ENCODE peak calls at places on chromosomes 5 and 9, in seven cellular contexts. A is upper lobe of left lung; I is hepatocyte; H is effector memory CD4-positive, alpha-beta T cell; Z is naive thymus-derived CD4-positive, alpha-beta T cell; V is NT2/D1; D is neuronal stem cell. W is an unnamed sample. For H3K9me3, the result is how much of the 10 kb centered on the place peaks cover.

GRCh38 chr9:98240475-98240874 is 15.0 kb downstream of the TBC1D2 start:
- DNase-seq in A (no peak), I (no peak), H (no peak), Z (no peak), V (no peak), D (no peak), W (no peak)

GRCh38 chr9:90870646-90871326 is 69.2 kb downstream of the SYK start:
- DNase-seq in A (no peak), I (peak), H (peak), Z (no peak), V (peak), D (peak), W (peak)

GRCh38 chr9:101354143-101354764 is 30.6 kb downstream of the BAAT start:
- DNase-seq in A (no peak), I (peak), H (no peak), Z (no peak), V (no peak), D (no peak), W (no peak)

GRCh38 chr5:22928821-22929482 is 75.8 kb upstream of the CDH12 start:
- DNase-seq in A (no peak), I (no peak), H (no peak), Z (no peak), V (no peak), D (peak), W (peak)

GRCh38 chr9:22160235-22160634 is 151.1 kb upstream of the CDKN2B start:
- DNase-seq in A (no peak), I (no peak), H (no peak), Z (no peak), V (no peak), D (no peak), W (no peak)

GRCh38 chr9:124291801-124292396 is 34.1 kb downstream of the NEK6 start:
- DNase-seq in A (no peak), I (no peak), H (no peak), Z (no peak), V (no peak), D (no peak), W (peak)

GRCh38 chr9:115507148-115507547 is 389.2 kb upstream of the TNC start:
- DNase-seq in A (no peak), I (no peak), H (no peak), Z (no peak), V (no peak), D (no peak), W (no peak)

GRCh38 chr9:37784640-37785483 is at the start of gene EXOSC3:
- DNase-seq in A (peak), I (peak), H (peak), Z (peak), V (peak), D (peak), W (peak)

GRCh38 chr9:23746317-23746716 is 79.7 kb downstream of the ELAVL2 start:
- DNase-seq in A (no peak), I (no peak), H (no peak), Z (no peak), V (no peak), D (no peak), W (no peak)

GRCh38 chr9:88059469-88059868 is 78.8 kb downstream of the SPATA31C2 start:
- DNase-seq in A (no peak), I (no peak), H (no peak), Z (no peak), V (no peak), D (no peak), W (no peak)

GRCh38 chr9:109574061-109574882 is 76.2 kb upstream of the PTPN3 start:
- DNase-seq in A (no peak), I (peak), H (no peak), Z (no peak), V (peak), D (peak), W (peak)

GRCh38 chr5:71923755-71924154 is 183.5 kb upstream of the MAP1B start:
- DNase-seq in A (no peak), I (no peak), H (no peak), Z (no peak), V (no peak), D (no peak), W (no peak)

GRCh38 chr5:73278693-73279092 is 105.7 kb downstream of the TMEM174 start:
- DNase-seq in A (no peak), I (no peak), H (no peak), Z (no peak), V (no peak), D (no peak), W (no peak)

GRCh38 chr5:69268899-69269298 is 34.2 kb downstream of the CDK7 start:
- DNase-seq in A (no peak), I (no peak), H (no peak), Z (no peak), V (no peak), D (no peak), W (no peak)

GRCh38 chr5:138726848-138727247 is 26.4 kb upstream of the CTNNA1 start:
- DNase-seq in A (no peak), I (no peak), H (no peak), Z (no peak), V (no peak), D (no peak), W (no peak)

GRCh38 chr9:121721770-121722169 is 70.3 kb downstream of the DAB2IP start:
- DNase-seq in A (no peak), I (no peak), H (no peak), Z (no peak), V (no peak), D (no peak), W (no peak)

GRCh38 chr5:14574891-14575496 is 6.6 kb upstream of the OTULINL start:
- DNase-seq in A (no peak), I (no peak), H (no peak), Z (no peak), V (no peak), D (no peak), W (peak)

GRCh38 chr5:39898731-39899130 is 474.0 kb upstream of the DAB2 start:
- DNase-seq in A (no peak), I (no peak), H (no peak), Z (no peak), V (no peak), D (no peak), W (no peak)

GRCh38 chr9:100515578-100516494 is 42.9 kb downstream of the TMEFF1 start:
- DNase-seq in A (no peak), I (peak), H (no peak), Z (no peak), V (no peak), D (no peak), W (no peak)

GRCh38 chr5:178769617-178770290 is 39.3 kb upstream of the ZNF354A start:
- DNase-seq in A (no peak), I (no peak), H (no peak), Z (no peak), V (no peak), D (no peak), W (no peak)
- H3K9me3 ChIP-seq in A (under half), I (under half), H (under half), Z (under half), V (under half), D (under half), W (under half)

GRCh38 chr5:150465926-150466325 is 16.4 kb upstream of the RPS14 start:
- DNase-seq in A (no peak), I (no peak), H (no peak), Z (no peak), V (no peak), D (no peak), W (no peak)
- H3K4me3 ChIP-seq in A (no peak), I (no peak), H (no peak), Z (no peak), V (no peak), D (no peak), W (no peak)

DNA sequence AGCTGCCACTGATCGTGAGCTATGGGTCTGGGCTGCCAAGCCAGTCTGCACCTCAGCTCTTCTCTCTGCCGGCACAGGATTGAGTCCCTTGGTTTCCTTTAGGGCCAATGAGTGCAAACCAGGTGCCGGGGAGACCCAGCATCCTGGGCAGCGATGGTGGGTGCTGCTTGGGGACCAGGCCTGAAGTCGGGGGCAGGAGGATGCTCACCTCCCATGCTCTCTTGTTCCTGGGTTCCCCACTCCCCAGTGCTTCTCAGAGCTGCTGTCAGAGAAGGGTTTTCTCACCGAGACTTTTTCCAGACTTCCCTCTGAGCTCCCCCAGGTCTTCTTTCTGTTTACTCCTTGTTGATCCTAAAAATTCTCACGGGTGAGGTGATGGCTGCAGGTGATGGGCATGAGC is 61.2 kb downstream of the IRX1 start:
- DNase-seq in A (no peak), I (no peak), H (no peak), Z (no peak), V (no peak), D (no peak), W (no peak)
- H3K9me3 ChIP-seq in A (under half), I (under half), H (under half), Z (under half), V (under half), D (under half), W (under half)

DNA sequence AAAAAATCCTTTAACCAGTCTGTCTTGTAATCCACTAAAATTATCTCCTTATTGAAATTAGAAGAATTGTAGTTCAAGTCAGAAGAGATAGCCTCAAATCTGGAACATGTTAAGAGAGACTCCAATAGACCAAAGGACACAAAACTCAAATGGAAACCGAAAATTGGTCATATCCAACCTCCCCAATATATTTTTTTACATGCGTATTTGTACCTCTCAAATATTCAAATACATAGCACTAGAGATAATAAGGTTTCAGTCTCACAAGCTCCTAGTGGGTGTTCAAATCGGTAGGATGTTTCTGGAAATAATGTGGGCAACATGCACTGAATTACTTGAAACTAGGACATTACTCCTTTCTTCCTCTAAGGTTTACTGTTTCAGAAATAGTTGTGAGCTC is 33.5 kb downstream of the EPB41L4A start:
- DNase-seq in A (no peak), I (no peak), H (no peak), Z (no peak), V (no peak), D (no peak), W (no peak)
- H3K4me3 ChIP-seq in A (no peak), I (no peak), H (no peak), Z (no peak), V (no peak), D (no peak), W (no peak)

GRCh38 chr5:74526111-74526510 is 114.4 kb downstream of the ENC1 start:
- DNase-seq in A (no peak), I (no peak), H (no peak), Z (no peak), V (no peak), D (no peak), W (no peak)
- H3K9me3 ChIP-seq in A (under half), I (under half), H (under half), Z (under half), V (under half), D (under half), W (under half)

GRCh38 chr5:95958308-95959014 is 3.2 kb downstream of the ELL2 start:
- DNase-seq in A (no peak), I (no peak), H (no peak), Z (no peak), V (no peak), D (no peak), W (peak)
- H3K4me3 ChIP-seq in A (peak), I (peak), H (no peak), Z (no peak), V (no peak), D (no peak), W (no peak)

DNA sequence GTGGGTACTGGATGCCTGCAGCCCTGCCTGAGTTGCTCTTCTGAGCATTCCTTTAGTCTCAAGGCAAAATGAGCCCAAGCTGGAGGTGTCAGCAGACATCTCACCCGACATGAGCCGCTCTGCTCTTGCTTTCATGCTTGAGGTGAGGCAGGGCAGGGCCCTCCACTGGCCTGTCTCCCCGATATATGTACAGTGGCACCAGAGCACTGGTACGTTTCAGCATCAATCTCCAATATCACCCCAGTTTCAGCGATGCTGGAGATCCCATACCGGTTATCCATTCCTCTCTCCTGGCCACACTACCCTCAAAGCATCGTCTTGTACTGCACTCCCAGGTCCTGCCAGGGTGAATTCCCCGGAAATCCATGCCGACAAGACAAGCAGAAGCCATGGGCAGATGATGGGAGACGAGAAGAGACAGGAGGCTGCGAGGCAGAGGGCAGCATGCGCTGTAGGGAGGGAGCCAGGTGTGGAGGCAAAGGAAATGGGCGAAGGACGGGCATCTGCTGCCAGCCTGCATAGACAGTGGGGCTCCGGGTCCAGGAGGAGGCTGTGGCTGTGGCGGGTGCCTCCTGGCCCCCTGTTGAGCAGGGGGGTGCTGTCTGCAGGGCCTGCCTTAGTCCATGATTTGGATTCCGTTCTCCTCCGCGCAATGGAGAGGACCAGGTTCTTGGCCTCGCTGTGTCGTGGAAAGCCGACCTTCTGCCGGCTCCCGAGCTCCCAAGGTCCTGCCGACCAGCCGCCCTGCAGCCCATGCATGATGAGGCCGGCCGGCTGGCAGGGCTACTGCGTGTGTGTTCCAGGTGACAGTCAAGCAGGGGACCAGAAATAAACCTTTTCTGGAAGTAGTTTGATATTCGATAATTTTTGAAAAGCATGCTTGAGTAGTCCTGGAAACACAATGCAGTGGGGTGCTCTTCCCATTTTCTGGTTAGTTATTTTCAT is 152.2 kb upstream of the IRX2 start:
- DNase-seq in A (peak), I (no peak), H (no peak), Z (no peak), V (no peak), D (no peak), W (no peak)
- H3K9me3 ChIP-seq in A (under half), I (under half), H (under half), Z (under half), V (under half), D (under half), W (under half)

W was measured in testis.